ENCODE peak calls at places on chromosomes 5 and 9, in seven cellular contexts. P, Y, L, R, S, Q and Z are unnamed samples.

GRCh38 chr5:28473531-28474107 is 1435.2 kb upstream of the CDH9 start:
- DNase-seq in P (peak; percentile 74), Q (peak; percentile 4), S (peak; percentile 6), L (no peak), R (no peak), Y (no peak), Z (peak; percentile 36)

GRCh38 chr9:21974542-21975409 is 19.4 kb downstream of the CDKN2A start:
- DNase-seq in S (peak; percentile 72), L (peak; percentile 81), Y (peak; percentile 92), Q (peak; percentile 58), P (peak; percentile 80), R (peak; percentile 57), Z (no peak)

GRCh38 chr5:34524123-34524522 is 132.0 kb upstream of the RAI14 start:
- DNase-seq in L (no peak), Q (peak; percentile 50), P (no peak), S (no peak), R (peak; percentile 83), Y (no peak), Z (peak; percentile 19)

GRCh38 chr5:57705769-57706168 is 223.2 kb upstream of the ACTBL2 start:
- DNase-seq in Y (no peak), L (no peak), P (no peak), S (no peak), Q (no peak), R (no peak), Z (no peak)

GRCh38 chr5:139690385-139691274 is 42.5 kb downstream of the CXXC5 start:
- DNase-seq in P (peak; percentile 64), R (peak; percentile 61), S (no peak), L (no peak), Y (no peak), Q (peak; percentile 89), Z (no peak)

GRCh38 chr9:137581361-137582285 is 2.9 kb upstream of the DPH7 start:
- DNase-seq in Y (no peak), Q (no peak), R (no peak), S (no peak), P (no peak), L (no peak), Z (no peak)

GRCh38 chr5:74094779-74095108 is 468.7 kb downstream of the ARHGEF28 start:
- DNase-seq in Y (no peak), R (no peak), P (no peak), L (no peak), Q (no peak), S (no peak), Z (no peak)

GRCh38 chr5:45385321-45386058 is 310.7 kb downstream of the HCN1 start:
- DNase-seq in Q (peak; percentile 92), R (peak; percentile 68), L (no peak), S (no peak), Y (no peak), P (peak; percentile 29), Z (no peak)

GRCh38 chr5:39016587-39017275 is 57.5 kb downstream of the RICTOR start:
- DNase-seq in L (no peak), P (no peak), Q (no peak), Y (no peak), S (no peak), R (no peak), Z (no peak)

GRCh38 chr5:94395468-94395867 is 222.9 kb downstream of the KIAA0825 start:
- DNase-seq in S (no peak), P (no peak), L (no peak), Y (no peak), Q (no peak), R (no peak), Z (no peak)

GRCh38 chr9:117782931-117783788 is 79.0 kb downstream of the TLR4 start:
- DNase-seq in Y (peak; percentile 79), L (peak; percentile 54), Q (peak; percentile 82), P (peak; percentile 84), S (peak; percentile 64), R (no peak), Z (peak; percentile 37)

GRCh38 chr9:110183208-110184145 is 24.5 kb downstream of the C9orf152 start:
- DNase-seq in P (peak; percentile 81), R (peak; percentile 77), S (peak; percentile 61), Q (peak; percentile 74), Y (peak; percentile 70), L (peak; percentile 17), Z (peak; percentile 71)

GRCh38 chr5:139637438-139638089 is 10.6 kb upstream of the CXXC5 start:
- DNase-seq in Y (peak; percentile 84), R (peak; percentile 74), Q (peak; percentile 90), S (no peak), L (no peak), P (peak; percentile 89), Z (no peak)

GRCh38 chr5:142960309-142960696 is 190.1 kb downstream of the ARHGAP26 start:
- DNase-seq in P (no peak), S (no peak), R (peak; percentile 86), L (no peak), Q (peak; percentile 72), Y (no peak), Z (peak; percentile 89)

GRCh38 chr9:116233160-116233530 is 79.6 kb downstream of the PAPPA start:
- DNase-seq in L (no peak), P (no peak), S (no peak), R (no peak), Q (peak; percentile 55), Y (no peak), Z (no peak)
- H3K4ac ChIP-seq in L (no peak overlapping the region), P (no peak overlapping the region), S (no peak overlapping the region), R (peak overlapping the region; percentile 76), Q (no peak overlapping the region), Y (no peak overlapping the region), Z (no peak overlapping the region)

DNA sequence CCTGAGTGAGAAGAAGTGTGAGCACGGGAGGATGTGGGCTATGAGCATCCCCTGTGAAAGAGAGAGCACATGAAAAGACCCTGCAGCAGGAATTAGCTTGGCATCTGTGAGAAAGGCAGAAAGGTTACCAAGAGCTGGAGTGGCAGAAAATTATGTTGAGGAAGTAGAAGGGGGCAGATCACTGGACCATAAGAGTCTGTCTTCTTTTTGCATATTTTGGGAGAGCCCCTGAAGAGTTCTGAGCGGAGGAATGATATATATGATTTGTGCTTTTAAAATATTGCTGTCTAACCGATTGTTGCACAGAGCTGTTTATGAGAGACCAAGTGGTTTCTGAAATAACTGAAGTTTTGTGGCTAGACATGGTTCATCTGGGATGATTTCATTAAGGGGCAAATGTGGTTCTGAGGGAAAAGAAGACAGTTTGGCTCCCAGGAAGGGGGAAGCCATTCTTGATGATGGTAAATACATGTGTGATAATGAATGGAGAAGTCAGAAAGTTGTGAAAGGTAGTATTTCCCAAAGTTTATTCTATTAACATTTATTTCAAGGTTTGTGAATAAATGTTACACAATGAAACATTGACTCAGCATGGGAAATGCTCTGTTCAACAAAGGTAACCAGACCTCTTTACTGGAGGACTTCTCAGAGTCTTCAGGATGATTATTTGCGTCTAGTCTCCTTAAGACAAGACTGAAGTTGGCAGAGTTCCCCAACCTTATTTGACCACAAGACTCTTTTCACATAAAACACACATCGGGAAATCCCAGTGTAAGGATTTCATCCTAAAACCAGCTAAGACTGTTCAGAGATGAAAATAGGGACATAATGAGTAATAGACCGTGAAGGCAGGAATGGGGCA is 31.5 kb upstream of the ADRB2 start:
- DNase-seq in S (no peak), Q (peak; percentile 66), Y (no peak), L (no peak), P (no peak), R (peak; percentile 96), Z (no peak)
- H3K4me2 ChIP-seq in S (no peak overlapping the region), Q (no peak overlapping the region), Y (no peak overlapping the region), L (no peak overlapping the region), P (no peak overlapping the region), R (no peak overlapping the region), Z (no peak overlapping the region)

DNA sequence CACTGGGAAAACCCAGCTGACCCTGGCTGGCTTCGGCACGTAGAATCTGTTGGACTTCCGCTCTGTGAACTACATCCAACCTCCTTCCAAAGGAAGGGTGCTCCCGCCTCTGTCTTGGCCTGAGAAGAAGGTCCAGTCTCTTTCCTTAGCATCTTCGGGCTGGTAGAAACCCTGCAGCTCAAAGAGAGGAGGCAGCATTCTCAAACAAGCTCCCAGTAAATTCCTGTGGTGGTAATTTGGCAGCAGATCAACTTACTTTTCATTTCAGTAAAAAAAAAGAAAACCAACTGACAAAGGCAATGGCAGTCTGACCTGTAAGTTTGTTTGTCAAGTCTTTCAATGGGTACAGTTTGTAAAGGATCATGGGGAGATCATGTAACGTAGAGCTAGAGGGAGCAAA is 176.7 kb downstream of the MED10 start:
- DNase-seq in L (no peak), Q (no peak), S (no peak), Y (no peak), P (no peak), R (no peak), Z (no peak)
- H3K18ac ChIP-seq in L (no peak overlapping the region), Q (no peak overlapping the region), S (no peak overlapping the region), Y (no peak overlapping the region), P (no peak overlapping the region), R (no peak overlapping the region), Z (no peak overlapping the region)

GRCh38 chr9:2622361-2623045 is 916 bp downstream of the VLDLR start:
- DNase-seq in P (peak; percentile 35), Y (peak; percentile 39), R (peak; percentile 17), S (peak; percentile 29), L (no peak), Q (peak; percentile 33), Z (peak; percentile 42)
- H3K4ac ChIP-seq in P (peak overlapping the region; percentile 8), Y (no peak overlapping the region), R (peak overlapping the region; percentile 72), S (no peak overlapping the region), L (no peak overlapping the region), Q (no peak overlapping the region), Z (peak overlapping the region; percentile 98)